ENCODE peak calls at places on chromosome 19, in four cellular contexts. One of them, this sample, is unnamed. For H3K27me3 and H3K4me1, the result is how much of the 10 kb centered on the place peaks cover.

GRCh38 chr19:5973867-5974635 is 3.9 kb downstream of the RANBP3 start:
- DNase-seq in aorta: no peak
- DNase-seq in CD4-positive, CD25-positive, alpha-beta regulatory T cell: no peak
- DNase-seq in tibial nerve: no peak
- DNase-seq in this sample: no peak

GRCh38 chr19:55452381-55453325 is 8.8 kb downstream of the ISOC2 start:
- DNase-seq in aorta: peak
- DNase-seq in CD4-positive, CD25-positive, alpha-beta regulatory T cell: peak
- DNase-seq in tibial nerve: peak
- DNase-seq in this sample: no peak

GRCh38 chr19:2223959-2224358 is 12.2 kb downstream of the PLEKHJ1 start:
- DNase-seq in aorta: no peak
- DNase-seq in CD4-positive, CD25-positive, alpha-beta regulatory T cell: no peak
- DNase-seq in tibial nerve: no peak
- DNase-seq in this sample: no peak

GRCh38 chr19:10259162-10259905 is 7.3 kb downstream of the MRPL4 start:
- DNase-seq in aorta: peak
- DNase-seq in CD4-positive, CD25-positive, alpha-beta regulatory T cell: peak
- DNase-seq in tibial nerve: peak
- DNase-seq in this sample: peak

GRCh38 chr19:56217039-56217949 is 15.2 kb downstream of the ZSCAN5C start:
- DNase-seq in aorta: no peak
- DNase-seq in CD4-positive, CD25-positive, alpha-beta regulatory T cell: no peak
- DNase-seq in tibial nerve: no peak
- DNase-seq in this sample: no peak

GRCh38 chr19:18193388-18194207 is 580 bp downstream of the MPV17L2 start:
- DNase-seq in aorta: no peak
- DNase-seq in CD4-positive, CD25-positive, alpha-beta regulatory T cell: peak
- DNase-seq in tibial nerve: no peak
- DNase-seq in this sample: no peak

GRCh38 chr19:2167896-2168618 is 4.3 kb downstream of the DOT1L start:
- DNase-seq in aorta: peak
- DNase-seq in CD4-positive, CD25-positive, alpha-beta regulatory T cell: no peak
- DNase-seq in tibial nerve: peak
- DNase-seq in this sample: no peak

GRCh38 chr19:30084390-30084819 is 142.4 kb downstream of the URI1 start:
- DNase-seq in aorta: peak
- DNase-seq in CD4-positive, CD25-positive, alpha-beta regulatory T cell: no peak
- DNase-seq in tibial nerve: no peak
- DNase-seq in this sample: no peak

GRCh38 chr19:16373539-16373938 is 48.9 kb downstream of the KLF2 start:
- DNase-seq in aorta: no peak
- DNase-seq in CD4-positive, CD25-positive, alpha-beta regulatory T cell: no peak
- DNase-seq in tibial nerve: peak
- DNase-seq in this sample: no peak

GRCh38 chr19:1975081-1975480 is 34.1 kb downstream of the CSNK1G2 start:
- DNase-seq in aorta: no peak
- DNase-seq in CD4-positive, CD25-positive, alpha-beta regulatory T cell: no peak
- DNase-seq in tibial nerve: no peak
- DNase-seq in this sample: no peak

GRCh38 chr19:11195169-11195568 is 2.2 kb downstream of the KANK2 start:
- DNase-seq in aorta: no peak
- DNase-seq in CD4-positive, CD25-positive, alpha-beta regulatory T cell: no peak
- DNase-seq in tibial nerve: no peak
- DNase-seq in this sample: no peak

GRCh38 chr19:55640577-55641375 is at the start of gene ZNF580:
- DNase-seq in aorta: peak
- DNase-seq in CD4-positive, CD25-positive, alpha-beta regulatory T cell: peak
- DNase-seq in tibial nerve: peak
- DNase-seq in this sample: no peak

GRCh38 chr19:1169921-1170885 is 3.9 kb downstream of the SBNO2 start:
- DNase-seq in aorta: peak
- DNase-seq in CD4-positive, CD25-positive, alpha-beta regulatory T cell: no peak
- DNase-seq in tibial nerve: no peak
- DNase-seq in this sample: no peak

GRCh38 chr19:39304701-39305571 is 8.7 kb downstream of the IFNL1 start:
- DNase-seq in aorta: peak
- DNase-seq in CD4-positive, CD25-positive, alpha-beta regulatory T cell: no peak
- DNase-seq in tibial nerve: no peak
- DNase-seq in this sample: no peak

GRCh38 chr19:53372196-53372595 is 6.7 kb downstream of the ZNF525 start:
- DNase-seq in aorta: no peak
- DNase-seq in CD4-positive, CD25-positive, alpha-beta regulatory T cell: no peak
- DNase-seq in tibial nerve: no peak
- DNase-seq in this sample: no peak
- H3K4me3 ChIP-seq in aorta: no peak
- H3K4me3 ChIP-seq in CD4-positive, CD25-positive, alpha-beta regulatory T cell: no peak
- H3K4me3 ChIP-seq in tibial nerve: no peak
- H3K4me3 ChIP-seq in this sample: no peak

DNA sequence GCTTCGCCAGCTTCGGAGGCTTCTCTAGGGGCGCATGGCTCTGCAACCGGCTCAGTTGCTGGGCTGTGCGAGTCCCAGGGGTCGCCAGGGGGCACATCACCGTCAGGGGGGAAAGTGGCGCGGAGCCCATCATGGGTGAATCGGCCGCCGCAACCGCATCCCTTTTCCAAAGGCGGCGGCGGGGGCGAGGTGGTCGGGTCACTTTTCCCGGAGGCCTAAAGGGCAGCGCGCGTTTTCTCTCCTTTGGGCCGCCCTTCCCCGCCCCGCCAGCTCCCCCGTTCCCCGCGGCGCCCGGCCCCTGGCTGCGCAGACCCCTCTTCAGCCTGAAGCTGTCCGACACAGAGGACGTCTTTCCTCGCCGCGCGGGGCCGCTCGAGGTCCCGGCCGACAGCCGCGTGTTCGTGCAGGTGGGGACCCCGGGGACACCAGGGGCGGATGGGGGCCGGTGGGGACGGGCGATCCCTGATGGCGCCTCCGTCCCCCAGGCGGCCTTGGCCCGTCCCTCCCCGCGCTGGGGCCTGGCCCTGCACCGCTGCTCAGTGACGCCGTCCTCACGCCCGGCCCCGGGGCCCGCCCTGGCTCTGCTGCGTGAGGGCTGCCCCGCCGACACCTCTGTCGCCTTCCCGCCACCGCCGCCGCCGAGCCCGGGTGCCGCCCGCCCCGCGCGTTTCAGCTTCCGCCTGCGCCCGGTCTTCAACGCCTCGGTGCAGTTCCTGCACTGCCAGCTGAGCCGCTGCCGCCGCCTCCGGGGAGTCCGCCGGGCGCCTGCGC is 1.7 kb downstream of the TGFBR3L start:
- DNase-seq in aorta: peak
- DNase-seq in CD4-positive, CD25-positive, alpha-beta regulatory T cell: peak
- DNase-seq in tibial nerve: no peak
- DNase-seq in this sample: peak
- H3K27me3 ChIP-seq in aorta: under half
- H3K27me3 ChIP-seq in CD4-positive, CD25-positive, alpha-beta regulatory T cell: under half
- H3K27me3 ChIP-seq in tibial nerve: under half
- H3K27me3 ChIP-seq in this sample: under half

GRCh38 chr19:42132030-42132628 is at the start of gene POU2F2:
- DNase-seq in aorta: peak
- DNase-seq in CD4-positive, CD25-positive, alpha-beta regulatory T cell: peak
- DNase-seq in tibial nerve: peak
- DNase-seq in this sample: peak

GRCh38 chr19:42129399-42130253 is 2.6 kb downstream of the POU2F2 start:
- DNase-seq in aorta: no peak
- DNase-seq in CD4-positive, CD25-positive, alpha-beta regulatory T cell: no peak
- DNase-seq in tibial nerve: peak
- DNase-seq in this sample: no peak

GRCh38 chr19:42130254-42130573 is 2.0 kb downstream of the POU2F2 start:
- DNase-seq in aorta: no peak
- DNase-seq in CD4-positive, CD25-positive, alpha-beta regulatory T cell: no peak
- DNase-seq in tibial nerve: no peak
- DNase-seq in this sample: no peak

GRCh38 chr19:42132851-42133528 is 744 bp upstream of the POU2F2 start:
- DNase-seq in aorta: peak
- DNase-seq in CD4-positive, CD25-positive, alpha-beta regulatory T cell: peak
- DNase-seq in tibial nerve: peak
- DNase-seq in this sample: peak

DNA sequence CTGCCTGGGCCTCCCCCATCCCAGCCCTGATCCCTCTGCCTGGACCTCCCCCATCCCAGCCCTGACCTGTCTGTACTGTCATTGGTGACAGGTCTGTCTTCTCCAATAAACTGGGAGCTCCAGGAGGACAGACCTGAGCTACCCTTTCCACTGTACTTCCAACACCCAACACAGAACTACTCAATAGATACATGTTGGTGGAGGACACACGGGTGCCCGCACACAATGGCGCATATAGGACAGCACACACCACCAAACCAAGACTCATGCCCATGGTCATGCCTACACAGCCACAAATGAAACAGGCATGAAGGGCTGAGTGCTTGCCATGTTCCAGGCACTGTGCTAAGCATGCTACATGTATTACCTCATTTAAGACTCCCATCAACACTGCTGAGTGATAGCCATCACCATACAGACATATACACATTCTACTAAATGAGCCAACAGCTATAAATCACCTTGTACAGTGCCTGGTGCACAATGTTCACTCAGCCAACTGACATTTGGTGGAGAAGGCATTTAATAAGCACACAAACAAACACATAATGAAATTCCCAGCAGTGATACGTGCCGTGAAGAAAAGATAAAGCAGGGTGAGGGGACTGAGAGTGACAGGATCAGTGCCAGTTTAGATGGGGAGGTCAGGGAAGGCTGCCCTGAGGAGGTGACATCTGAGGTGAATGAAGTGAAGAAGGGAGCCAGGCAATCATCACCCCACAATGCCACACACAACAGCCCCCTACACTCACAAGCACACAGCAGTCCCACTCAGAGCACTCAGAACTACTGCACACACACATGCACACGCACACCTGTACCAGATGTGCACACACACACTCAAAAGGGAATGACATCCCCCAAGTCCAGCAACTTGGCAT is 857 bp downstream of the POU2F2 start:
- DNase-seq in aorta: no peak
- DNase-seq in CD4-positive, CD25-positive, alpha-beta regulatory T cell: no peak
- DNase-seq in tibial nerve: no peak
- DNase-seq in this sample: no peak
- H3K4me1 ChIP-seq in aorta: under half
- H3K4me1 ChIP-seq in CD4-positive, CD25-positive, alpha-beta regulatory T cell: half or more
- H3K4me1 ChIP-seq in tibial nerve: under half
- H3K4me1 ChIP-seq in this sample: half or more

GRCh38 chr19:49533551-49534488 is 6.0 kb downstream of the RCN3 start:
- DNase-seq in aorta: peak
- DNase-seq in CD4-positive, CD25-positive, alpha-beta regulatory T cell: peak
- DNase-seq in tibial nerve: peak
- DNase-seq in this sample: peak
- H3K4me3 ChIP-seq in aorta: no peak
- H3K4me3 ChIP-seq in CD4-positive, CD25-positive, alpha-beta regulatory T cell: peak
- H3K4me3 ChIP-seq in tibial nerve: peak
- H3K4me3 ChIP-seq in this sample: peak

DNA sequence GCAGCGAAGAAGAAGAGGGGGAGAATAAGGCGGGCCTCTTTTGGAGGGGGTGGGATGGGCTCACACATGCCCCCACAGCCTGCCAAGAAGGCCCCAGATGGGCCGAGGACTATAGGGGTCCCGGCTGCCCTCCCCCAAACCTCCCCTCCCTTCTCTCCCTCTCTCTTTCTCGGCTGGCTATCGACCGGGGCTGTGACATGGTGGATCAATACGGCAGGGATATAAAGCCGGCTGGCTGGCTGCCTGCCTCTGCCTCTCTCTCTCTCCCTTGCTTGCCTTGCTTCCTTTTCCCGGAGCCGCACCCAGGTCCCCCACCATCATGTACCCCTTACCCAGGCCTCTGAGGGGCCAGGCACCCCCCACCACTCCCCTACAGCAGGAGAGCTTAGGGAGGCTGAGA is 20.0 kb upstream of the POU2F2 start:
- DNase-seq in aorta: no peak
- DNase-seq in CD4-positive, CD25-positive, alpha-beta regulatory T cell: no peak
- DNase-seq in tibial nerve: no peak
- DNase-seq in this sample: no peak
- H3K27me3 ChIP-seq in aorta: under half
- H3K27me3 ChIP-seq in CD4-positive, CD25-positive, alpha-beta regulatory T cell: under half
- H3K27me3 ChIP-seq in tibial nerve: under half
- H3K27me3 ChIP-seq in this sample: under half

DNA sequence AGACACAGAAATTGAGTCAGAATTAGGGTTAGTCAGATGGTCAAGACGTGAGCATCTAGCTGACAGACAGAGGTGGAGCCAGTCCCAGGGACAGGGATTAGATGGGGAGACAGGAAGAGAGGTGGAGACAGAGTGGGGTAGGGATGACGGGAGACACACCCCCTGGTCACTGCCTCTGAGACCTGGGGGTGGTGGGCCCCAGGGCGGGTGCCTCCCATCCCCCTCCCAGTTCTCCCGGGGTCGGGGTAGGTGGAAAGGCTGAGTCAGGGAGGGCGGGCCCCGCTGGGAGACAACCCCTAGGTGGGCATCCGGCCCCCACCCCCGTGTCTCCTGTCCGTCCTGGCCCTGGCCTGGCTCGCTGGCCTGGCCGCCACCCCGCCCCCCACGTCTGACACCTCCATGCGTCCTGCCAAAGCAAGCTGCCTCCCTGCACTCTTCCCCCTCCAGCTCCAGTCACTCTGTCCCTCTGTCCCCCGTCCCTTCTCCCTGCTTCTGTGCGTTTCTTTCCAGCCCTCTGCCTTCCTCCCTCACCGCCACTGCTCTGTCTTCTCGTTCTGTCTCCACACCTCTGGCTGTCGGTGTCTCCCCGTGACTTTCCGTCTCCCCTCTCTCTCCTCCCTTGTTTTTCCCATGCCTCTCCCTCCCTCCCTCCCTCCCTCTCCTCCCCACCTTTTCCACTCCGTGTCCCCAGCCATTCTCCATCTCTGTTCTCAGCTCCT is 15.1 kb downstream of the CCDC97 start:
- DNase-seq in aorta: peak
- DNase-seq in CD4-positive, CD25-positive, alpha-beta regulatory T cell: no peak
- DNase-seq in tibial nerve: no peak
- DNase-seq in this sample: no peak
- H3K4me1 ChIP-seq in aorta: under half
- H3K4me1 ChIP-seq in CD4-positive, CD25-positive, alpha-beta regulatory T cell: under half
- H3K4me1 ChIP-seq in tibial nerve: half or more
- H3K4me1 ChIP-seq in this sample: under half

This sample was measured in effector memory CD4-positive, alpha-beta T cell.